ENCODE peak calls at places on chromosomes 13 and 19, in four cellular contexts. N is GM20000, C is esophagus squamous epithelium, W is dorsolateral prefrontal cortex. P is an unnamed sample.

GRCh38 chr13:30042272-30042671 is 191.9 kb upstream of the UBL3 start:
- DNase-seq in C (no peak), W (no peak), N (no peak), P (no peak)

GRCh38 chr19:46786236-46787039 is 2.0 kb downstream of the SLC1A5 start:
- DNase-seq in N (peak; percentile 84), C (no peak), W (no peak), P (peak; percentile 84)

GRCh38 chr19:46903458-46903857 is 42.7 kb downstream of the ARHGAP35 start:
- DNase-seq in C (no peak), N (no peak), W (no peak), P (no peak)

GRCh38 chr13:31167490-31167889 is 5.8 kb upstream of the HSPH1 start:
- DNase-seq in C (no peak), N (no peak), W (no peak), P (no peak)

GRCh38 chr13:56351041-56351440 is 789.7 kb upstream of the PRR20A start:
- DNase-seq in W (no peak), N (no peak), C (no peak), P (no peak)

GRCh38 chr13:113080361-113080831 is 25.2 kb upstream of the F7 start:
- DNase-seq in N (no peak), W (no peak), C (no peak), P (no peak)

GRCh38 chr19:10805758-10806247 is 30.2 kb downstream of the TMED1 start:
- DNase-seq in W (no peak), C (no peak), N (no peak), P (no peak)

GRCh38 chr19:3142292-3142670 is 6.4 kb downstream of the GNA15 start:
- DNase-seq in N (no peak), W (no peak), C (no peak), P (no peak)

GRCh38 chr19:19482785-19483625 is 32.3 kb downstream of the TSSK6 start:
- DNase-seq in N (no peak), W (no peak), C (no peak), P (no peak)

GRCh38 chr13:49248433-49249002 is 793 bp downstream of the CDADC1 start:
- DNase-seq in W (no peak), C (no peak), N (no peak), P (no peak)

GRCh38 chr13:94464771-94465170 is 14.7 kb downstream of the DCT start:
- DNase-seq in W (no peak), C (no peak), N (no peak), P (no peak)

GRCh38 chr13:64871742-64872141 is 2358.4 kb downstream of the PCDH9 start:
- DNase-seq in C (no peak), N (no peak), W (no peak), P (no peak)

GRCh38 chr13:47459512-47459911 is 541.6 kb downstream of the SUCLA2 start:
- DNase-seq in N (no peak), W (no peak), C (no peak), P (no peak)

GRCh38 chr13:47457631-47458030 is 543.4 kb downstream of the SUCLA2 start:
- DNase-seq in N (no peak), C (no peak), W (no peak), P (no peak)

GRCh38 chr13:47454986-47455385 is 546.1 kb downstream of the SUCLA2 start:
- DNase-seq in N (no peak), C (no peak), W (no peak), P (no peak)

DNA sequence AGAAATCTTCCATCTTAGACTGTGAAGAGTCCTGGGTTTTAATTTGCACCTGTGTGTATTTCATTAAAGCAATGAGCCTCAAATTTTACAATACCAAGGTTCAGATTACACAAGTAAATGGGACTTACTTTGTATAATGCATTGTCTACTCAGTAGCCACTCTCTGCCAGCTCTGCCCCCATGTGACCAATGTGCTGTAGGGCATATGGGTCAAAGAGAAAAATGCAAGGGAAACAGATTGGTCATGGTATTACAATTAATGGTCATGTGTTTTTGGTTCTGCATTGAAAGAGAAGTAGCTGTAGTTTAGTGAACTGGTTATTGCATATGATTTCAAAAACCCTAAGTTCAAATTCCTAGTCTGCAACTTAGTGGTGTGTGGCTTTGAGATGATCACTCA is 545.5 kb downstream of the SUCLA2 start:
- DNase-seq in W (no peak), C (no peak), N (no peak), P (no peak)
- TF ChIP-seq CTCF in W (no peak), C (no peak), N (no peak), P (peak; percentile 2)

GRCh38 chr19:16529466-16530144 is 12.6 kb downstream of the CHERP start:
- DNase-seq in W (no peak), N (no peak), C (no peak), P (no peak)

GRCh38 chr19:16525751-16526481 is 16.3 kb downstream of the CHERP start:
- DNase-seq in W (no peak), N (no peak), C (no peak), P (peak; percentile 12)

GRCh38 chr19:16527334-16527935 is 14.8 kb downstream of the CHERP start:
- DNase-seq in W (no peak), N (no peak), C (no peak), P (no peak)

GRCh38 chr19:16530540-16531379 is 11.5 kb downstream of the CHERP start:
- DNase-seq in C (no peak), W (no peak), N (no peak), P (peak; percentile 9)

DNA sequence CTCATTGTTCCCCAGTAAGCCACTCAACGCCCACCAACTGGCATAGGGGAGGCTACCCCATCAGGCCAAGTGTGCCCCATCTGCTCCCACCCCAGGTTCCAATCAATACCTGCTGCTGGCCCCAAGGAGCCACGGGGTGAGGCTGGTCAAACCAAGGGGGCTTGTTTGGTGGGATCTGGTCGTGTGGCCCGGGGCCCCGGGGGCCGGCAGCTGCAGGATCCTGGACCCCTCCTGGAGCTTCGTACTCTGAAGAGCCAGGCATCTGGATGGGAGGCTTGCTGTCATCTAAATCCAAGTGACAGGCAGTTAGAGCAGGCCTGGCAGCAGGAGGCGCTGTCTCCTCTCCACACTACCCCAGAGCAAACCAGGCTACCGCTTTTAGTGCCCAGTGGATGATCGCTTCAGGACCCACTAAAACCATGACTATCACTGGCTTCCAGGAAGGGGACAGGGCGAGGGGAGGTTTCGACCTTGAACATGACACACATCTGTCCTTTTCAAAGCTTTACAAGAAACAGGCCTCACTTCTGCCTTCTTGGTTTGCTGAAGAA is 14.2 kb downstream of the CHERP start:
- DNase-seq in N (peak; percentile 69), C (no peak), W (no peak), P (peak; percentile 61)
- TF ChIP-seq CTCF in N (peak; percentile 37), C (peak; percentile 9), W (no peak), P (peak; percentile 68)

DNA sequence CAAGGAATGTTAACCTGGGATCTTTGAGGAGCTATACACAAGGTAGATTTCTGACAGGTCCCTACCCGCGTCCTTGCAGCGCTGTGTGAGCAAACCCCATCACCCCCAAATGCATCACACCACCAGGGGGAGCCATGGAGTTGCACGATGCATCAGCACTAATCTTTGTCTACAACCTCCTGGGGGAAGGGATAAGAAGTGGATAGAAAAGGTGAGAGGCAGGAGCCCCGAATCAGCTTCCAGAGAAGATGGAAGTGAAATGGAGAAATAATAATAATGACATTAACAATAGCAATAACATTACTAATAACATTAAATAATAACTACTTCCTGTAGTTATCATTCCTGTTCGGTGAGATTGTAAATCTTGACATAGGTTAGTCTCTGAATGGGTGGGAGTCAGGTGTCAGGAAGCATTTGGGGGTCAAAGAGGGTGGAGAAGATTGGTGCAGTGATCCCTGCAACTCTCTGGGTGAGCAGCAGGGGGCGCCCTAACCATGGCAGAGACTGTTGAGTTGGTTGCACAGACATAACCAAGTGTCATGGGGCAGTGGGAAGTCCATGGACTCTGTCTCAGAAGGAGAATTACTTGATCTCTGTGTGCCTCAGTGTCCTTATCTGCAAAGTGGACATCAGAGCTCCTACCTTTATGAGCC is 16.5 kb downstream of the SIGLEC7 start:
- DNase-seq in N (peak; percentile 67), C (no peak), W (no peak), P (peak; percentile 51)
- TF ChIP-seq CTCF in N (peak; percentile 85), C (peak; percentile 55), W (peak; percentile 72), P (peak; percentile 93)

GRCh38 chr13:81929988-81930387 is 1589.1 kb upstream of the SPRY2 start:
- DNase-seq in N (no peak), C (no peak), W (no peak), P (no peak)
- TF ChIP-seq CTCF in N (no peak), C (no peak), W (peak; percentile 59), P (peak; percentile 17)

DNA sequence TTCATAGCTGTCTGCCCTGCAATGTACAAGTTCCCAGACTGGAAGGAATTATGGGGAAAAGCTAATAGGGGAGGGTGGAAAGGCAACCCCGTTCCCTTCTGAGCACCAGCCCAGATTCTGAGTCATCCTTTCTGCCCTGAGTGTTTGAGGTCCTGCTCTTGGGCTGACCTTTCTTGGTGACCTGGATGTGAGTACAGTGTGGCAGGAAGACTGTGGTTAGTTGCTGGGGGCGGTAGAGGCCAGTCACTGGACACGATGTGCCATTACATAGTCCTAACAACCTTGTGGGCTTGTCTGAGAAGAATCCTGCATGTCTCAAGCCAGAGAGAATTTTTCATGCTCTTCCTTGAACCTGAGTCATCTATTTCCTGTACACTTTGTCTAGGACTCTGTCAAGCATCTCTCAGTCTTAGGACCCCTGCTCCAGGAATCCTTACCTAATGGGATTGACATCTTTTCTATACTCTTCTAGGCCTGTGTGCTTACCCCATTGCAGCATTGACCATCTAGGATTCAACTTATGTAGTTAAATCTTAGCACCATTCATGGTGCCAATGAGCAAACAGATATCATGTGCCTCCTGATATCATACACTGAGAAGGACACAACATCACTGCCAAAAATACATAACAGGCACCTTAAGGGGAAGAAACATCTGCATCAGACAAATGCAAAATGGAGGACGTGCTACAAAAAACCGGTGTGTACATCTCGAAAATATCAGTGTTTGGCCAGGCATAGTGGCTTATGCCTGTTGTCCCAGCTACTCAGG is 8.1 kb upstream of the ANGPTL4 start:
- DNase-seq in C (no peak), N (no peak), W (no peak), P (no peak)
- TF ChIP-seq CTCF in C (no peak), N (no peak), W (no peak), P (no peak)

DNA sequence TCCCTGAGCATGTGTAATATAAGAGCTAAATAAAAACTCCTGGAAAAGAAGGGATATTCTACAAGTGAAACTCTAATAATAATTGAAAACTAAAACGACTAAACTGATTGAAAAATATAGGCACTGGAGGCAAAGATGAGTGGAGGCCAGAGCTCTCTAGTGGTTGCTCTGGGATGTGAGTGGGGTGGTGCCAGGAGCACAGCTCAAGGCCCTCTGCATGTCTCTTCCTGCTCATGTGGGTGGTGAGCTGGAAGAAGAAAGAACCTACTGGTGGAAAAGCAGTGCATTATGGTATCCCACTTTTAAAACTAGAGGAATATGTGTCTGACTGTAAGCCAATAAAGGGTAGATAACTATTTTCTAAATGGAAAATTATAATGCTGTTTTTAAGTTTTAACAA is 15.8 kb upstream of the ARHGEF7 start:
- DNase-seq in N (no peak), W (no peak), C (no peak), P (no peak)
- TF ChIP-seq CTCF in N (no peak), W (no peak), C (no peak), P (no peak)

GRCh38 chr19:37362733-37363132 is 8.2 kb upstream of the ZNF527 start:
- DNase-seq in C (no peak), W (no peak), N (no peak), P (no peak)
- TF ChIP-seq CTCF in C (no peak), W (no peak), N (no peak), P (no peak)

GRCh38 chr13:73059460-73060250 is 850 bp downstream of the KLF5 start:
- DNase-seq in C (no peak), W (no peak), N (peak; percentile 79), P (peak; percentile 78)
- TF ChIP-seq CTCF in C (no peak), W (no peak), N (peak; percentile 48), P (peak; percentile 55)